ENCODE peak calls at places on chromosomes 13 and 19, in five cellular contexts. L is WTC11, W is KG1, E is A673, A is substantia nigra. J is an unnamed sample.

GRCh38 chr19:4337906-4338440 is 654 bp downstream of the STAP2 start:
- DNase-seq in A (no peak), L (no peak), E (no peak), W (no peak), J (no peak)

GRCh38 chr13:110353339-110353977 is 46.4 kb downstream of the COL4A2 start:
- DNase-seq in W (no peak), E (no peak), L (no peak), A (no peak), J (no peak)

GRCh38 chr19:15249912-15250634 is 17.8 kb upstream of the EPHX3 start:
- DNase-seq in E (no peak), W (no peak), L (no peak), A (no peak), J (peak)

GRCh38 chr13:50924025-50924424 is 14.4 kb downstream of the RNASEH2B start:
- DNase-seq in A (no peak), W (no peak), E (no peak), L (no peak), J (no peak)

GRCh38 chr19:13100031-13100588 is 2.5 kb downstream of the LYL1 start:
- DNase-seq in E (no peak), L (no peak), W (peak), A (no peak), J (no peak)

GRCh38 chr19:29375429-29376093 is 150.2 kb upstream of the VSTM2B start:
- DNase-seq in W (no peak), L (no peak), A (no peak), E (no peak), J (no peak)

GRCh38 chr19:1167687-1168561 is 6.1 kb downstream of the SBNO2 start:
- DNase-seq in L (peak), E (no peak), W (no peak), A (no peak), J (peak)

GRCh38 chr19:543912-544608 is at the start of gene GZMM:
- DNase-seq in A (no peak), L (no peak), W (no peak), E (peak), J (no peak)

GRCh38 chr13:46633416-46633815 is 80.4 kb downstream of the LRCH1 start:
- DNase-seq in A (no peak), W (no peak), L (no peak), E (no peak), J (no peak)

GRCh38 chr19:3024870-3025515 is 4.1 kb downstream of the TLE2 start:
- DNase-seq in A (no peak), W (no peak), E (no peak), L (peak), J (no peak)

GRCh38 chr19:16659464-16659831 is 496 bp downstream of the SMIM7 start:
- DNase-seq in A (no peak), L (no peak), W (no peak), E (no peak), J (no peak)

GRCh38 chr19:1862424-1863307 is 713 bp downstream of the KLF16 start:
- DNase-seq in W (no peak), L (peak), A (no peak), E (peak), J (peak)

GRCh38 chr13:68176486-68176885 is 946.4 kb upstream of the PCDH9 start:
- DNase-seq in W (no peak), E (no peak), A (no peak), L (no peak), J (peak)

GRCh38 chr19:35334064-35334753 is 5.2 kb downstream of the CD22 start:
- DNase-seq in A (no peak), L (no peak), E (no peak), W (no peak), J (no peak)

GRCh38 chr19:13962738-13963602 is 10.7 kb downstream of the DCAF15 start:
- DNase-seq in A (no peak), E (no peak), L (peak), W (no peak), J (no peak)

GRCh38 chr19:7823902-7824301 is 6.1 kb upstream of the EVI5L start:
- DNase-seq in A (no peak), E (no peak), L (no peak), W (no peak), J (no peak)

GRCh38 chr13:96817336-96817941 is 176.8 kb downstream of the OXGR1 start:
- DNase-seq in L (no peak), E (peak), A (no peak), W (no peak), J (no peak)

GRCh38 chr13:99596180-99596579 is 94.9 kb downstream of the TM9SF2 start:
- DNase-seq in L (no peak), E (no peak), W (no peak), A (no peak), J (no peak)

GRCh38 chr13:76937416-76937815 is 10.9 kb upstream of the ACOD1 start:
- DNase-seq in W (no peak), E (peak), A (no peak), L (no peak), J (peak)

GRCh38 chr13:48234652-48235099 is 1.7 kb downstream of the ITM2B start:
- DNase-seq in W (no peak), A (no peak), L (no peak), E (peak), J (no peak)

GRCh38 chr13:35851238-35851814 is 279.9 kb downstream of the DCLK1 start:
- DNase-seq in E (no peak), L (no peak), W (no peak), A (no peak), J (no peak)

GRCh38 chr13:49563513-49563912 is 21.8 kb downstream of the RCBTB1 start:
- DNase-seq in A (no peak), L (no peak), W (no peak), E (peak), J (no peak)

GRCh38 chr19:2462635-2463421 is 6.1 kb upstream of the LMNB2 start:
- DNase-seq in E (peak), L (peak), W (no peak), A (peak), J (peak)

GRCh38 chr13:36918246-36919060 is 1.6 kb downstream of the SMAD9 start:
- DNase-seq in E (peak), L (no peak), A (no peak), W (no peak), J (no peak)

GRCh38 chr19:32662186-32662585 is 12.8 kb downstream of the ANKRD27 start:
- DNase-seq in A (no peak), W (peak), E (no peak), L (no peak), J (no peak)

GRCh38 chr19:6417713-6418561 is 6.7 kb downstream of the KHSRP start:
- DNase-seq in A (peak), W (no peak), E (no peak), L (peak), J (no peak)

GRCh38 chr19:23887642-23888041 is 27.0 kb upstream of the ZNF726 start:
- DNase-seq in E (no peak), L (no peak), A (no peak), W (no peak), J (no peak)

GRCh38 chr13:97892717-97893116 is 60.8 kb upstream of the IPO5 start:
- DNase-seq in E (no peak), L (no peak), A (no peak), W (no peak), J (no peak)

GRCh38 chr19:13098291-13099072 is 4.2 kb downstream of the LYL1 start:
- DNase-seq in A (no peak), L (no peak), E (peak), W (no peak), J (no peak)

GRCh38 chr13:63409791-63410351 is 1994.2 kb upstream of the PCDH20 start:
- DNase-seq in E (peak), L (no peak), A (no peak), W (no peak), J (no peak)

GRCh38 chr13:107992542-107992941 is 222.8 kb downstream of the LIG4 start:
- DNase-seq in A (no peak), L (no peak), W (no peak), E (no peak), J (no peak)

J was measured in PC-9.